ENCODE peak calls at places on chromosome 19, in five cellular contexts. Q is NCI-H1930; J is effector CD4-positive, alpha-beta T cell; C is stimulated activated CD8-positive, alpha-beta memory T cell treated with anti-CD3 and anti-CD28 coated beads, Interleukin-2, amount 100 ng/mL, for 1 hour; L is AG10803. E is an unnamed sample.

GRCh38 chr19:19137556-19138109 is 645 bp downstream of the TMEM161A start:
- DNase-seq in Q (no peak), J (no peak), C (no peak), L (peak), E (no peak)

GRCh38 chr19:13153627-13154240 is 3.5 kb downstream of the IER2 start:
- DNase-seq in Q (peak), J (peak), C (no peak), L (peak), E (no peak)

GRCh38 chr19:8001651-8001994 is 3.8 kb downstream of the ELAVL1 start:
- DNase-seq in Q (no peak), J (no peak), C (no peak), L (no peak), E (no peak)

GRCh38 chr19:40273469-40274360 is 11.4 kb downstream of the AKT2 start:
- DNase-seq in Q (no peak), J (no peak), C (no peak), L (no peak), E (no peak)

GRCh38 chr19:32581704-32582164 is 744 bp downstream of the PDCD5 start:
- DNase-seq in Q (no peak), J (no peak), C (no peak), L (peak), E (no peak)

GRCh38 chr19:16627194-16627927 is 643 bp downstream of the MED26 start:
- DNase-seq in Q (no peak), J (no peak), C (no peak), L (peak), E (no peak)

GRCh38 chr19:10888421-10888866 is 17.1 kb downstream of the CARM1 start:
- DNase-seq in Q (no peak), J (no peak), C (no peak), L (no peak), E (peak)

GRCh38 chr19:46461537-46461936 is 9.8 kb downstream of the PNMA8A start:
- DNase-seq in Q (no peak), J (no peak), C (no peak), L (peak), E (no peak)

GRCh38 chr19:46475976-46476375 is 4.6 kb upstream of the PNMA8A start:
- DNase-seq in Q (no peak), J (no peak), C (no peak), L (no peak), E (no peak)

GRCh38 chr19:1279782-1280341 is 4.5 kb downstream of the FAM174C start:
- DNase-seq in Q (peak), J (peak), C (peak), L (peak), E (peak)

GRCh38 chr19:17337675-17338439 is 504 bp downstream of the GTPBP3 start:
- DNase-seq in Q (no peak), J (no peak), C (no peak), L (no peak), E (no peak)

GRCh38 chr19:18995804-18996241 is 37.5 kb downstream of the SUGP2 start:
- DNase-seq in Q (no peak), J (no peak), C (no peak), L (peak), E (no peak)

GRCh38 chr19:33905937-33906577 is 109.4 kb downstream of the KCTD15 start:
- DNase-seq in Q (no peak), J (no peak), C (no peak), L (peak), E (no peak)

GRCh38 chr19:46515879-46516350 is 20.2 kb upstream of the PNMA8B start:
- DNase-seq in Q (peak), J (no peak), C (no peak), L (peak), E (no peak)

GRCh38 chr19:30682576-30683536 is 310.7 kb downstream of the ZNF536 start:
- DNase-seq in Q (peak), J (peak), C (no peak), L (peak), E (peak)

GRCh38 chr19:14517840-14518505 is at the start of gene DNAJB1:
- DNase-seq in Q (peak), J (peak), C (peak), L (peak), E (no peak)

GRCh38 chr19:19782783-19783182 is 38.8 kb downstream of the ZNF506 start:
- DNase-seq in Q (no peak), J (no peak), C (no peak), L (no peak), E (no peak)

GRCh38 chr19:43570174-43570791 is 5.0 kb downstream of the XRCC1 start:
- DNase-seq in Q (no peak), J (no peak), C (no peak), L (no peak), E (peak)

GRCh38 chr19:35479278-35479677 is 11.0 kb downstream of the KRTDAP start:
- DNase-seq in Q (no peak), J (no peak), C (no peak), L (no peak), E (no peak)

GRCh38 chr19:46935066-46935663 is 74.4 kb downstream of the ARHGAP35 start:
- DNase-seq in Q (no peak), J (no peak), C (no peak), L (no peak), E (no peak)

GRCh38 chr19:18441804-18442788 is 4.2 kb upstream of the ISYNA1 start:
- DNase-seq in Q (no peak), J (no peak), C (no peak), L (no peak), E (no peak)

GRCh38 chr19:32652893-32653625 is 21.9 kb downstream of the ANKRD27 start:
- DNase-seq in Q (no peak), J (no peak), C (no peak), L (peak), E (peak)

GRCh38 chr19:29667941-29668340 is 2.7 kb downstream of the PLEKHF1 start:
- DNase-seq in Q (no peak), J (peak), C (no peak), L (no peak), E (no peak)

GRCh38 chr19:35031072-35031881 is 1.0 kb downstream of the SCN1B start:
- DNase-seq in Q (peak), J (no peak), C (no peak), L (peak), E (no peak)

GRCh38 chr19:47296036-47296435 is 13.6 kb upstream of the C5AR1 start:
- DNase-seq in Q (peak), J (peak), C (peak), L (peak), E (peak)

GRCh38 chr19:53537523-53538377 is at the start of gene ZNF331:
- DNase-seq in Q (peak), J (peak), C (peak), L (peak), E (peak)

GRCh38 chr19:29680447-29680846 is 15.2 kb downstream of the PLEKHF1 start:
- DNase-seq in Q (no peak), J (peak), C (peak), L (no peak), E (no peak)

GRCh38 chr19:5553892-5554291 is 13.9 kb downstream of the TINCR start:
- DNase-seq in Q (no peak), J (no peak), C (no peak), L (no peak), E (no peak)

GRCh38 chr19:44552324-44552723 is 22.8 kb upstream of the CEACAM20 start:
- DNase-seq in Q (peak), J (no peak), C (no peak), L (peak), E (no peak)

GRCh38 chr19:36225219-36225892 is 10.4 kb downstream of the ZNF146 start:
- DNase-seq in Q (no peak), J (no peak), C (no peak), L (peak), E (no peak)

GRCh38 chr19:53780506-53780905 is 43.6 kb downstream of the NLRP12 start:
- DNase-seq in Q (no peak), J (no peak), C (no peak), L (no peak), E (no peak)

GRCh38 chr19:10219678-10220077 is 11.5 kb downstream of the S1PR2 start:
- DNase-seq in Q (no peak), J (no peak), C (no peak), L (peak), E (peak)

GRCh38 chr19:28558783-28559182 is 654.2 kb downstream of the UQCRFS1 start:
- DNase-seq in Q (no peak), J (no peak), C (no peak), L (no peak), E (no peak)

GRCh38 chr19:54517483-54517882 is 14.9 kb downstream of the LAIR2 start:
- DNase-seq in Q (no peak), J (peak), C (peak), L (peak), E (peak)

GRCh38 chr19:42286349-42287016 is 15.4 kb upstream of the PRR19 start:
- DNase-seq in Q (no peak), J (no peak), C (no peak), L (peak), E (no peak)

GRCh38 chr19:20607943-20608342 is 42.4 kb upstream of the ZNF737 start:
- DNase-seq in Q (no peak), J (no peak), C (no peak), L (no peak), E (no peak)

GRCh38 chr19:33441277-33441699 is 67.8 kb downstream of the CEBPG start:
- DNase-seq in Q (no peak), J (no peak), C (no peak), L (no peak), E (no peak)

E was measured in NCI-H2107.